ENCODE peak calls at places on chromosomes 2 and 18, in five cellular contexts. S is stromal cell of bone marrow; M is activated naive CD4-positive, alpha-beta T cell; J is DMS153; K is A172. Q is an unnamed sample.
A peak's percentile ranks its signal among the peaks of the same experiment; 100 is the strongest.

GRCh38 chr18:66439207-66439606 is 164.7 kb downstream of the CDH19 start:
- DNase-seq in J (no peak), M (no peak), K (no peak), S (no peak), Q (no peak)

GRCh38 chr2:217412721-217413120 is 552.9 kb upstream of the TNP1 start:
- DNase-seq in S (no peak), J (no peak), M (no peak), K (no peak), Q (no peak)

GRCh38 chr18:10490401-10491289 is 35.2 kb upstream of the NAPG start:
- DNase-seq in J (no peak), M (no peak), K (no peak), S (no peak), Q (peak; percentile 35)

GRCh38 chr2:18959952-18960717 is 370.8 kb upstream of the NT5C1B start:
- DNase-seq in K (no peak), S (no peak), J (no peak), M (no peak), Q (no peak)

GRCh38 chr2:145931836-145932352 is 1412.0 kb upstream of the ZEB2 start:
- DNase-seq in J (peak; percentile 84), S (no peak), M (no peak), K (no peak), Q (no peak)

GRCh38 chr2:105749583-105750399 is 5.1 kb downstream of the NCK2 start:
- DNase-seq in S (no peak), K (no peak), M (no peak), J (no peak), Q (no peak)

GRCh38 chr2:181656450-181657261 is at the start of gene CERKL:
- DNase-seq in J (peak; percentile 30), M (no peak), K (peak; percentile 66), S (peak; percentile 3), Q (no peak)

GRCh38 chr2:7886665-7887064 is 795.2 kb upstream of the ID2 start:
- DNase-seq in S (no peak), J (no peak), M (no peak), K (no peak), Q (no peak)

GRCh38 chr2:216996279-216996845 is 136.5 kb upstream of the TNP1 start:
- DNase-seq in K (no peak), M (no peak), S (no peak), J (no peak), Q (no peak)

GRCh38 chr2:175111200-175111657 is 56.8 kb downstream of the ATF2 start:
- DNase-seq in S (peak; percentile 32), M (no peak), K (peak; percentile 42), J (no peak), Q (peak; percentile 61)

GRCh38 chr2:20444113-20444992 is 2.5 kb upstream of the RHOB start:
- DNase-seq in M (no peak), J (no peak), S (no peak), K (no peak), Q (no peak)

GRCh38 chr2:214075446-214075845 is 335.4 kb upstream of the VWC2L start:
- DNase-seq in J (no peak), M (no peak), K (no peak), S (no peak), Q (no peak)

GRCh38 chr2:206164261-206164862 is 4.7 kb downstream of the EEF1B2 start:
- DNase-seq in K (peak; percentile 28), J (no peak), M (no peak), S (peak; percentile 18), Q (peak; percentile 35)

GRCh38 chr2:199433204-199433832 is 24.4 kb downstream of the SATB2 start:
- DNase-seq in S (no peak), M (no peak), J (no peak), K (peak; percentile 35), Q (no peak)

GRCh38 chr2:199818001-199818400 is 33.0 kb downstream of the FTCDNL1 start:
- DNase-seq in M (no peak), K (no peak), S (no peak), J (peak; percentile 40), Q (no peak)

GRCh38 chr2:106147159-106147558 is 46.9 kb downstream of the UXS1 start:
- DNase-seq in M (no peak), S (no peak), J (no peak), K (peak; percentile 74), Q (no peak)

GRCh38 chr2:113157108-113157896 is 16.5 kb upstream of the PSD4 start:
- DNase-seq in J (peak; percentile 11), M (no peak), K (no peak), S (no peak), Q (peak; percentile 72)

GRCh38 chr2:40451926-40452605 is at the start of gene SLC8A1:
- DNase-seq in M (no peak), S (peak; percentile 21), K (peak; percentile 17), J (peak; percentile 21), Q (no peak)

GRCh38 chr2:135885709-135886108 is 9.5 kb upstream of the MCM6 start:
- DNase-seq in M (no peak), K (no peak), S (no peak), J (no peak), Q (no peak)

GRCh38 chr2:98846041-98846440 is 90.0 kb downstream of the CRACDL start:
- DNase-seq in M (no peak), K (no peak), S (no peak), J (no peak), Q (no peak)

GRCh38 chr2:102094917-102095316 is 47.6 kb upstream of the IL1R1 start:
- DNase-seq in M (no peak), S (peak; percentile 51), K (peak; percentile 29), J (no peak), Q (peak; percentile 28)

GRCh38 chr18:25743661-25744151 is 346.7 kb downstream of the SS18 start:
- DNase-seq in K (no peak), S (no peak), J (no peak), M (no peak), Q (no peak)

GRCh38 chr2:18077724-18078123 is 199.3 kb downstream of the KCNS3 start:
- DNase-seq in K (peak; percentile 94), M (no peak), J (no peak), S (peak; percentile 54), Q (no peak)

GRCh38 chr18:30597202-30597601 is 445.3 kb downstream of the DSC3 start:
- DNase-seq in M (no peak), S (no peak), J (no peak), K (no peak), Q (no peak)

GRCh38 chr18:28176933-28177827 is at the start of gene CDH2:
- DNase-seq in M (no peak), S (peak; percentile 73), K (peak; percentile 86), J (peak; percentile 82), Q (no peak)

GRCh38 chr2:40758778-40759177 is 306.9 kb upstream of the SLC8A1 start:
- DNase-seq in J (no peak), M (no peak), K (no peak), S (no peak), Q (no peak)

GRCh38 chr2:132415256-132416079 is 1.1 kb upstream of the GPR39 start:
- DNase-seq in S (no peak), M (no peak), J (no peak), K (no peak), Q (no peak)

GRCh38 chr2:196500686-196501431 is 138.7 kb upstream of the CCDC150 start:
- DNase-seq in M (no peak), S (no peak), J (no peak), K (peak; percentile 26), Q (no peak)